ENCODE peak calls at places on chromosomes 3 and 15, in nine cellular contexts. Q, G, E, R, I, T, B, J and H are unnamed samples.

GRCh38 chr15:58463815-58464697 is 32.3 kb downstream of the LIPC start:
- DNase-seq in Q (no peak), G (no peak), E (no peak), R (no peak), I (no peak), T (no peak), B (peak; percentile 73), J (no peak), H (no peak)

GRCh38 chr3:22893001-22893400 is 310.1 kb upstream of the UBE2E2 start:
- DNase-seq in Q (no peak), G (no peak), E (no peak), R (no peak), I (no peak), T (no peak), B (no peak), J (no peak), H (no peak)

GRCh38 chr3:125957674-125958510 is 11.1 kb upstream of the ROPN1B start:
- DNase-seq in Q (no peak), G (no peak), E (no peak), R (peak; percentile 31), I (no peak), T (no peak), B (no peak), J (no peak), H (no peak)

GRCh38 chr3:127486337-127486944 is 104.1 kb downstream of the TPRA1 start:
- DNase-seq in Q (no peak), G (no peak), E (no peak), R (no peak), I (peak; percentile 12), T (no peak), B (no peak), J (no peak), H (no peak)

GRCh38 chr15:59917504-59918157 is 86.5 kb upstream of the FOXB1 start:
- DNase-seq in Q (peak; percentile 57), G (peak; percentile 37), E (peak; percentile 8), R (peak; percentile 16), I (no peak), T (no peak), B (peak; percentile 10), J (peak; percentile 70), H (peak; percentile 62)

GRCh38 chr3:189606774-189607173 is 24.4 kb upstream of the TP63 start:
- DNase-seq in Q (no peak), G (no peak), E (no peak), R (no peak), I (no peak), T (no peak), B (no peak), J (no peak), H (no peak)

GRCh38 chr15:66133247-66133646 is 120.3 kb downstream of the MEGF11 start:
- DNase-seq in Q (no peak), G (no peak), E (no peak), R (no peak), I (no peak), T (no peak), B (no peak), J (no peak), H (no peak)

GRCh38 chr3:4584537-4585249 is 91.5 kb downstream of the ITPR1 start:
- DNase-seq in Q (no peak), G (peak; percentile 23), E (no peak), R (no peak), I (peak; percentile 33), T (peak; percentile 50), B (peak; percentile 16), J (no peak), H (no peak)

GRCh38 chr15:68409736-68410370 is 22.1 kb downstream of the ITGA11 start:
- DNase-seq in Q (no peak), G (no peak), E (no peak), R (no peak), I (peak; percentile 8), T (peak; percentile 10), B (no peak), J (peak; percentile 11), H (no peak)

GRCh38 chr3:42351221-42351620 is 59.2 kb downstream of the LYZL4 start:
- DNase-seq in Q (no peak), G (peak; percentile 52), E (peak; percentile 68), R (no peak), I (peak; percentile 67), T (no peak), B (peak; percentile 4), J (no peak), H (no peak)

GRCh38 chr3:41247055-41247454 is 47.8 kb downstream of the CTNNB1 start:
- DNase-seq in Q (no peak), G (no peak), E (no peak), R (peak; percentile 26), I (no peak), T (no peak), B (no peak), J (no peak), H (no peak)

GRCh38 chr15:78415284-78415683 is 22.7 kb upstream of the IREB2 start:
- DNase-seq in Q (no peak), G (peak; percentile 22), E (no peak), R (no peak), I (no peak), T (no peak), B (no peak), J (no peak), H (no peak)
- TF ChIP-seq CTCF in Q (peak; percentile 60), G (peak; percentile 38), E (peak; percentile 43), R (peak; percentile 25), I (peak; percentile 17), T (no peak), B (peak; percentile 38), J (peak; percentile 33), H (no peak)

DNA sequence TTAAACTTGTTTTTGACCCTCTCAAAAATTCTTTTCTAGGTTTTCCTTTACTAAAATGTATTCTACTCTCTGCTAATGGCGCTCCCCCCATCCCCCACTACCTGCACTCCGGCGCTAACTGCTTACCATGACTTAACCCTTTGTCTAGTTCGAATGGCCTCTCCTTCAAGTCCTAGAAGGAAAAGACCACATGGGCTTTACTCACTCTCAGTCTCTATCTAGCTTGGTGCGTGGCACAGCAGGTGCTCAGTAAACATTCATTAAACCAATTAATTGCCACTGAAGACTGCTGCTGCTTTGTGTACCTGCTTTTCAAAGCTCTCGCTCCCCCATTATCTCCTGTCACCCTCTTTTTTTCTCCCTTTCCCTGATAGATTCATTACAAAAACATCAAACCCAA is 457.7 kb upstream of the THRB start:
- DNase-seq in Q (no peak), G (no peak), E (no peak), R (no peak), I (no peak), T (no peak), B (no peak), J (no peak), H (no peak)
- TF ChIP-seq CTCF in Q (no peak), G (no peak), E (no peak), R (no peak), I (no peak), T (no peak), B (no peak), J (no peak), H (no peak)

GRCh38 chr3:168073842-168074311 is 21.8 kb downstream of the GOLIM4 start:
- DNase-seq in Q (no peak), G (no peak), E (no peak), R (no peak), I (no peak), T (no peak), B (no peak), J (no peak), H (no peak)
- TF ChIP-seq CTCF in Q (no peak), G (no peak), E (no peak), R (no peak), I (no peak), T (no peak), B (no peak), J (no peak), H (no peak)

DNA sequence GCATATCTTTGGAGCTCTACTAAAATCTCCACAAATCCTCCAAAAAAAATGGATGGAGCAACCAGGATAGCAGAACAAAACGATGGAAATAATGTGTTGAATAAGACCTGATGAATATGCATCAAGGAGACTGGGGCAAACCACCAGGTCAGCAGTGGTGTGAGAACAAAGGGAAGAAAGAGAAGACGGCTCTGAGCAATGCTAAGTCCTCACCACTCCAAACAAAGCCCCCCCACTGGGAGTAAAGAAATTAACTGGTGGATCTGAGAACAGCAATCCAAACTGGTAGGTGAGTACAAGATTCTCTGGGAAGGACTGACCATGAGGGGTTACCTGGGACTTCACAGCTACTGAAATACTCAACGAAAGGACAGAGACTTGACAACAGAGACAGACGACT is 977.3 kb downstream of the TBL1XR1 start:
- DNase-seq in Q (no peak), G (no peak), E (peak; percentile 15), R (no peak), I (no peak), T (no peak), B (no peak), J (no peak), H (no peak)
- TF ChIP-seq CTCF in Q (no peak), G (no peak), E (no peak), R (no peak), I (no peak), T (no peak), B (no peak), J (no peak), H (no peak)

DNA sequence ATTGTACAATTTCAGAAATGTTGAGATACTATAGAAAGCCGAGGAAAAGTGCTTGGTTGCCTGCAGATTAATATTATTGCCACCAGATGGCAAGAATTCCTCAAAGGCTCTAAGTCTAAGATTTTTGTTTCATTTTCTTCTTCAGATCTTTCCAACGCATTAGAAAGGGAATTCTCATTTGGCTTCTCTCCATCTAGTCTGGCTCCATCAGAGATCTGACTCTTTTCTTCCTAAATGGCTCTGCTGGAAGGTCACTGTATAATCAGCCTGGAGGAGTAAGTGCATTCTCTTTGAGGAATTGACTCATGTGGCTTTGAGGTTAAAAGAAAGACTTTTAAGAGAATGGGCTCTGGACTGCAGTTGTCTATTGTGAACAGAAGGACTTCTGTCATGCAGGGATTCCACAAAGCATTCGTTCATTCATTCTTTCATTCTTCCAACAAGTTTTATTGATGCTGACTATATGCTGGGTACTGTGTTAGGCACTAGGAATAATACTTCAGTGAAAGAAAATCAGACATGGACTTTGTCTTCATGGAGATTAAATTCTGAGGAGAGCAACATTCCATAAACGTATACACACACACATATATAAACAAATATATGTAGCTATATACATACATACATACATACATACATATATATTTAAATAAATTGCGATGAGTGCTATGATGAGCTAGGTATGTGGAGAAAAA is 55.3 kb downstream of the SLC28A2 start:
- DNase-seq in Q (no peak), G (peak; percentile 59), E (peak; percentile 72), R (no peak), I (no peak), T (no peak), B (peak; percentile 59), J (no peak), H (no peak)
- TF ChIP-seq CTCF in Q (peak; percentile 66), G (peak; percentile 40), E (peak; percentile 46), R (peak; percentile 75), I (peak; percentile 64), T (peak; percentile 27), B (peak; percentile 50), J (peak; percentile 36), H (peak; percentile 81)